ENCODE peak calls at places on chromosome 4, in eight cellular contexts. R, P, N, V, K, O, U and D are unnamed samples.

GRCh38 chr4:64899563-64899962 is 490.3 kb upstream of the TECRL start:
- DNase-seq in K (peak; percentile 31), N (peak; percentile 22), P (peak; percentile 4), U (peak; percentile 27), O (no peak), R (no peak), V (no peak), D (no peak)

GRCh38 chr4:86999244-86999643 is 64.4 kb downstream of the AFF1 start:
- DNase-seq in K (no peak), R (no peak), O (no peak), P (no peak), U (no peak), N (no peak), V (no peak), D (no peak)

GRCh38 chr4:82797591-82798081 is 960 bp downstream of the SCD5 start:
- DNase-seq in K (peak; percentile 46), P (no peak), R (no peak), V (peak; percentile 53), U (no peak), O (peak; percentile 70), N (no peak), D (no peak)

GRCh38 chr4:85940131-85940530 is 419.7 kb downstream of the MAPK10 start:
- DNase-seq in R (no peak), N (no peak), O (no peak), P (no peak), U (no peak), K (no peak), V (no peak), D (no peak)

GRCh38 chr4:88456757-88457306 is at the start of gene HERC5:
- DNase-seq in V (peak; percentile 92), P (peak; percentile 89), U (peak; percentile 78), R (peak; percentile 69), N (peak; percentile 86), K (peak; percentile 98), O (peak; percentile 98), D (peak; percentile 85)

GRCh38 chr4:79141530-79141929 is 184.3 kb downstream of the NAA11 start:
- DNase-seq in N (no peak), P (peak; percentile 5), U (no peak), V (peak; percentile 26), R (no peak), K (peak; percentile 1), O (peak; percentile 2), D (peak; percentile 11)

GRCh38 chr4:55635760-55636621 is at the start of gene NMU:
- DNase-seq in N (no peak), V (peak; percentile 34), K (peak; percentile 31), R (no peak), O (peak; percentile 33), U (no peak), P (no peak), D (no peak)

GRCh38 chr4:30073001-30073710 is 647.0 kb upstream of the PCDH7 start:
- DNase-seq in V (no peak), R (no peak), N (no peak), U (no peak), P (no peak), O (no peak), K (no peak), D (no peak)

GRCh38 chr4:122450847-122451246 is 5.7 kb downstream of the IL2 start:
- DNase-seq in K (peak; percentile 19), N (no peak), R (no peak), V (peak; percentile 23), P (peak; percentile 48), U (peak; percentile 1), O (no peak), D (peak; percentile 64)

GRCh38 chr4:29734343-29734742 is 985.8 kb upstream of the PCDH7 start:
- DNase-seq in V (no peak), N (no peak), P (no peak), O (no peak), U (no peak), R (no peak), K (no peak), D (no peak)

GRCh38 chr4:57233391-57233790 is 123.2 kb upstream of the IGFBP7 start:
- DNase-seq in K (peak; percentile 64), O (no peak), V (no peak), P (peak; percentile 48), N (no peak), R (no peak), U (peak; percentile 2), D (no peak)